ENCODE peak calls at places on chromosomes 11 and 22, in nine cellular contexts. Z is NCI-H1092 treated with DMSO at 0.1 percent for 48 hours; D is T47D; K is EH; N is activated effector memory CD4-positive, alpha-beta T cell treated with Interleukin-2 at 50 U/mL for 16 hours; X is colonic mucosa; G is stimulated activated CD4-positive, alpha-beta T cell treated with anti-CD3 and anti-CD28 coated beads, Interleukin-2, amount 100 ng/mL, for 24 hours; A is HT-29; R is upper lobe of right lung. O is an unnamed sample.

GRCh38 chr11:3193373-3194015 is 25.1 kb downstream of the MRGPRG start:
- DNase-seq in Z (no peak), D (no peak), K (no peak), N (no peak), X (no peak), G (no peak), A (no peak), R (no peak), O (no peak)

GRCh38 chr11:116224154-116224888 is 548.5 kb downstream of the BUD13 start:
- DNase-seq in Z (peak), D (peak), K (peak), N (no peak), X (peak), G (peak), A (peak), R (no peak), O (peak)

GRCh38 chr11:57460017-57460755 is at the start of gene RTN4RL2:
- DNase-seq in Z (peak), D (peak), K (peak), N (peak), X (peak), G (peak), A (peak), R (peak), O (peak)

GRCh38 chr11:100961633-100962032 is 168.0 kb downstream of the PGR start:
- DNase-seq in Z (no peak), D (no peak), K (no peak), N (no peak), X (no peak), G (no peak), A (no peak), R (no peak), O (no peak)

GRCh38 chr11:46594383-46594718 is 528 bp upstream of the AMBRA1 start:
- DNase-seq in Z (no peak), D (no peak), K (no peak), N (no peak), X (no peak), G (no peak), A (no peak), R (no peak), O (no peak)

GRCh38 chr22:49433717-49434611 is 393.7 kb downstream of the BRD1 start:
- DNase-seq in Z (no peak), D (peak), K (no peak), N (no peak), X (no peak), G (no peak), A (peak), R (no peak), O (peak)

GRCh38 chr11:78331711-78332110 is 85.9 kb downstream of the GAB2 start:
- DNase-seq in Z (no peak), D (no peak), K (no peak), N (no peak), X (no peak), G (no peak), A (no peak), R (no peak), O (no peak)

GRCh38 chr11:115696472-115697011 is 192.3 kb upstream of the CADM1 start:
- DNase-seq in Z (no peak), D (no peak), K (no peak), N (no peak), X (no peak), G (no peak), A (no peak), R (no peak), O (no peak)

GRCh38 chr11:126265801-126266200 is 2.9 kb downstream of the SRPRA start:
- DNase-seq in Z (no peak), D (no peak), K (peak), N (no peak), X (no peak), G (no peak), A (peak), R (no peak), O (no peak)

GRCh38 chr11:95991545-95991944 is 67.6 kb upstream of the MTMR2 start:
- DNase-seq in Z (no peak), D (no peak), K (peak), N (no peak), X (no peak), G (no peak), A (peak), R (no peak), O (no peak)

GRCh38 chr11:67347964-67348749 is 5.2 kb downstream of the POLD4 start:
- DNase-seq in Z (no peak), D (no peak), K (peak), N (no peak), X (no peak), G (no peak), A (no peak), R (no peak), O (no peak)

GRCh38 chr11:100776212-100776896 is 89.3 kb downstream of the ARHGAP42 start:
- DNase-seq in Z (no peak), D (no peak), K (no peak), N (no peak), X (no peak), G (no peak), A (peak), R (no peak), O (peak)

GRCh38 chr11:109374032-109374431 is 48.0 kb upstream of the C11orf87 start:
- DNase-seq in Z (no peak), D (no peak), K (no peak), N (no peak), X (no peak), G (no peak), A (no peak), R (no peak), O (no peak)

GRCh38 chr11:120073196-120073595 is 64.7 kb downstream of the TRIM29 start:
- DNase-seq in Z (no peak), D (no peak), K (no peak), N (no peak), X (no peak), G (no peak), A (no peak), R (peak), O (no peak)

GRCh38 chr11:85299247-85299646 is 327.9 kb downstream of the DLG2 start:
- DNase-seq in Z (no peak), D (no peak), K (no peak), N (no peak), X (peak), G (no peak), A (peak), R (no peak), O (no peak)

GRCh38 chr11:20616908-20617307 is 17.5 kb downstream of the SLC6A5 start:
- DNase-seq in Z (no peak), D (no peak), K (no peak), N (no peak), X (no peak), G (no peak), A (no peak), R (no peak), O (no peak)

GRCh38 chr11:117170210-117170609 is 8.3 kb upstream of the SIDT2 start:
- DNase-seq in Z (no peak), D (no peak), K (no peak), N (no peak), X (no peak), G (no peak), A (no peak), R (no peak), O (no peak)

O was measured in Calu3.